ENCODE peak calls at places on chromosomes 5 and 9, in four cellular contexts. C, E, K and X are unnamed samples.

GRCh38 chr9:113484258-113484730 is 20.8 kb downstream of the RGS3 start:
- DNase-seq in C (peak; percentile 75), E (no peak), K (no peak), X (peak; percentile 86)

GRCh38 chr5:178637356-178638069 is 10.7 kb upstream of the CLK4 start:
- DNase-seq in C (no peak), E (no peak), K (no peak), X (no peak)

GRCh38 chr9:122366074-122366672 is 4.7 kb upstream of the PTGS1 start:
- DNase-seq in C (no peak), E (no peak), K (no peak), X (no peak)

GRCh38 chr5:50325237-50325832 is 115.8 kb downstream of the EMB start:
- DNase-seq in C (no peak), E (no peak), K (no peak), X (no peak)

GRCh38 chr5:50415912-50416311 is 25.2 kb downstream of the EMB start:
- DNase-seq in C (no peak), E (no peak), K (no peak), X (no peak)

GRCh38 chr9:15271403-15271802 is 35.6 kb downstream of the TTC39B start:
- DNase-seq in C (no peak), E (no peak), K (no peak), X (no peak)

GRCh38 chr5:96200611-96201010 is 232.4 kb downstream of the PCSK1 start:
- DNase-seq in C (no peak), E (no peak), K (no peak), X (no peak)

GRCh38 chr5:32115985-32116384 is 58.1 kb downstream of the GOLPH3 start:
- DNase-seq in C (no peak), E (no peak), K (no peak), X (no peak)

GRCh38 chr5:134130239-134130945 is 15.9 kb downstream of the TCF7 start:
- DNase-seq in C (no peak), E (no peak), K (no peak), X (peak; percentile 62)

GRCh38 chr5:180160215-180160614 is 48.8 kb downstream of the RASGEF1C start:
- DNase-seq in C (no peak), E (no peak), K (no peak), X (peak; percentile 20)

GRCh38 chr5:67165524-67166459 is 30.8 kb downstream of the CD180 start:
- DNase-seq in C (peak; percentile 71), E (peak; percentile 58), K (peak; percentile 28), X (peak; percentile 94)

GRCh38 chr9:133526721-133527321 is 2.1 kb upstream of the MYMK start:
- DNase-seq in C (no peak), E (no peak), K (no peak), X (no peak)

GRCh38 chr5:104353371-104353770 is 790.8 kb upstream of the NUDT12 start:
- DNase-seq in C (no peak), E (no peak), K (no peak), X (no peak)

GRCh38 chr9:114532561-114533237 is 27.4 kb upstream of the WHRN start:
- DNase-seq in C (no peak), E (no peak), K (no peak), X (no peak)

GRCh38 chr5:173397531-173397930 is 69.3 kb upstream of the STC2 start:
- DNase-seq in C (no peak), E (no peak), K (no peak), X (no peak)

GRCh38 chr5:141476132-141476909 is 555 bp downstream of the PCDHGC3 start:
- DNase-seq in C (peak; percentile 47), E (no peak), K (peak; percentile 46), X (peak; percentile 78)

GRCh38 chr9:134214395-134214765 is 50.0 kb upstream of the RNU6ATAC start:
- DNase-seq in C (no peak), E (no peak), K (no peak), X (no peak)